ENCODE peak calls at places on chromosomes 13 and 19, in seven cellular contexts. One of them, this sample, is unnamed.

GRCh38 chr19:39842693-39843435 is 3.3 kb downstream of the FBL start:
- DNase-seq in transverse colon: no peak
- DNase-seq in lower leg skin: no peak
- DNase-seq in psoas muscle: no peak
- DNase-seq in heart left ventricle: no peak
- DNase-seq in cardiac muscle cell: no peak
- DNase-seq in cardiac fibroblast: no peak
- DNase-seq in this sample: no peak

GRCh38 chr13:33480561-33480960 is 195.0 kb upstream of the STARD13 start:
- DNase-seq in cardiac fibroblast: peak
- DNase-seq in heart left ventricle: no peak
- DNase-seq in transverse colon: no peak
- DNase-seq in lower leg skin: no peak
- DNase-seq in psoas muscle: no peak
- DNase-seq in cardiac muscle cell: peak
- DNase-seq in this sample: no peak

GRCh38 chr13:57630661-57631606 is 610 bp upstream of the PCDH17 start:
- DNase-seq in cardiac fibroblast: peak
- DNase-seq in psoas muscle: no peak
- DNase-seq in transverse colon: no peak
- DNase-seq in cardiac muscle cell: peak
- DNase-seq in heart left ventricle: peak
- DNase-seq in lower leg skin: no peak
- DNase-seq in this sample: peak

GRCh38 chr13:98978280-98978679 is 416 bp upstream of the DOCK9 start:
- DNase-seq in psoas muscle: no peak
- DNase-seq in heart left ventricle: no peak
- DNase-seq in transverse colon: no peak
- DNase-seq in cardiac fibroblast: peak
- DNase-seq in lower leg skin: no peak
- DNase-seq in cardiac muscle cell: peak
- DNase-seq in this sample: no peak

GRCh38 chr19:42277821-42278809 is 9.1 kb downstream of the CIC start:
- DNase-seq in lower leg skin: no peak
- DNase-seq in cardiac fibroblast: no peak
- DNase-seq in heart left ventricle: no peak
- DNase-seq in cardiac muscle cell: peak
- DNase-seq in transverse colon: no peak
- DNase-seq in psoas muscle: no peak
- DNase-seq in this sample: no peak

GRCh38 chr19:55670280-55671053 is 4.6 kb upstream of the EPN1 start:
- DNase-seq in psoas muscle: no peak
- DNase-seq in heart left ventricle: no peak
- DNase-seq in transverse colon: no peak
- DNase-seq in cardiac fibroblast: no peak
- DNase-seq in lower leg skin: no peak
- DNase-seq in cardiac muscle cell: peak
- DNase-seq in this sample: no peak

GRCh38 chr13:95133498-95133897 is 167.8 kb downstream of the ABCC4 start:
- DNase-seq in cardiac fibroblast: no peak
- DNase-seq in lower leg skin: no peak
- DNase-seq in cardiac muscle cell: no peak
- DNase-seq in heart left ventricle: no peak
- DNase-seq in transverse colon: no peak
- DNase-seq in psoas muscle: no peak
- DNase-seq in this sample: no peak

GRCh38 chr13:93260591-93260990 is 34.0 kb downstream of the GPC6 start:
- DNase-seq in cardiac fibroblast: peak
- DNase-seq in lower leg skin: no peak
- DNase-seq in cardiac muscle cell: peak
- DNase-seq in transverse colon: no peak
- DNase-seq in heart left ventricle: no peak
- DNase-seq in psoas muscle: no peak
- DNase-seq in this sample: no peak

GRCh38 chr19:46898731-46899130 is 37.9 kb downstream of the ARHGAP35 start:
- DNase-seq in heart left ventricle: peak
- DNase-seq in lower leg skin: no peak
- DNase-seq in psoas muscle: no peak
- DNase-seq in cardiac muscle cell: peak
- DNase-seq in transverse colon: no peak
- DNase-seq in cardiac fibroblast: peak
- DNase-seq in this sample: no peak

GRCh38 chr19:5395996-5396939 is 55.7 kb upstream of the PTPRS start:
- DNase-seq in cardiac fibroblast: no peak
- DNase-seq in lower leg skin: no peak
- DNase-seq in transverse colon: no peak
- DNase-seq in heart left ventricle: no peak
- DNase-seq in psoas muscle: no peak
- DNase-seq in cardiac muscle cell: no peak
- DNase-seq in this sample: peak

GRCh38 chr13:106533940-106534843 is 1.3 kb downstream of the EFNB2 start:
- DNase-seq in cardiac fibroblast: peak
- DNase-seq in heart left ventricle: peak
- DNase-seq in psoas muscle: peak
- DNase-seq in lower leg skin: no peak
- DNase-seq in transverse colon: peak
- DNase-seq in cardiac muscle cell: peak
- DNase-seq in this sample: peak

GRCh38 chr19:31553112-31553843 is 204.0 kb upstream of the TSHZ3 start:
- DNase-seq in transverse colon: no peak
- DNase-seq in cardiac fibroblast: peak
- DNase-seq in psoas muscle: no peak
- DNase-seq in heart left ventricle: no peak
- DNase-seq in cardiac muscle cell: no peak
- DNase-seq in lower leg skin: no peak
- DNase-seq in this sample: no peak

GRCh38 chr19:41821003-41821735 is 23.3 kb downstream of the LYPD4 start:
- DNase-seq in transverse colon: peak
- DNase-seq in cardiac fibroblast: peak
- DNase-seq in heart left ventricle: no peak
- DNase-seq in cardiac muscle cell: peak
- DNase-seq in lower leg skin: no peak
- DNase-seq in psoas muscle: no peak
- DNase-seq in this sample: peak

GRCh38 chr13:49307365-49307764 is 59.6 kb downstream of the CDADC1 start:
- DNase-seq in psoas muscle: peak
- DNase-seq in cardiac fibroblast: peak
- DNase-seq in lower leg skin: no peak
- DNase-seq in cardiac muscle cell: no peak
- DNase-seq in heart left ventricle: no peak
- DNase-seq in transverse colon: no peak
- DNase-seq in this sample: no peak

GRCh38 chr13:112569771-112570288 is 18.1 kb downstream of the TUBGCP3 start:
- DNase-seq in psoas muscle: no peak
- DNase-seq in cardiac fibroblast: no peak
- DNase-seq in lower leg skin: no peak
- DNase-seq in transverse colon: no peak
- DNase-seq in heart left ventricle: no peak
- DNase-seq in cardiac muscle cell: no peak
- DNase-seq in this sample: peak

GRCh38 chr13:95593462-95593861 is 40.9 kb downstream of the CLDN10 start:
- DNase-seq in cardiac muscle cell: no peak
- DNase-seq in lower leg skin: no peak
- DNase-seq in heart left ventricle: no peak
- DNase-seq in transverse colon: no peak
- DNase-seq in psoas muscle: no peak
- DNase-seq in cardiac fibroblast: no peak
- DNase-seq in this sample: no peak

GRCh38 chr13:113935081-113935511 is 38.8 kb downstream of the C13orf46 start:
- DNase-seq in psoas muscle: no peak
- DNase-seq in cardiac fibroblast: no peak
- DNase-seq in lower leg skin: no peak
- DNase-seq in transverse colon: no peak
- DNase-seq in cardiac muscle cell: peak
- DNase-seq in heart left ventricle: no peak
- DNase-seq in this sample: peak

GRCh38 chr13:78437781-78438180 is 165.6 kb downstream of the POU4F1 start:
- DNase-seq in heart left ventricle: no peak
- DNase-seq in transverse colon: no peak
- DNase-seq in cardiac fibroblast: no peak
- DNase-seq in lower leg skin: no peak
- DNase-seq in psoas muscle: no peak
- DNase-seq in cardiac muscle cell: no peak
- DNase-seq in this sample: no peak

GRCh38 chr13:99123101-99124045 is 77.3 kb upstream of the UBAC2 start:
- DNase-seq in lower leg skin: no peak
- DNase-seq in cardiac muscle cell: peak
- DNase-seq in heart left ventricle: no peak
- DNase-seq in transverse colon: no peak
- DNase-seq in psoas muscle: no peak
- DNase-seq in cardiac fibroblast: peak
- DNase-seq in this sample: no peak

GRCh38 chr19:43754562-43755255 is at the start of gene SMG9:
- DNase-seq in cardiac fibroblast: peak
- DNase-seq in transverse colon: peak
- DNase-seq in heart left ventricle: peak
- DNase-seq in cardiac muscle cell: peak
- DNase-seq in psoas muscle: peak
- DNase-seq in lower leg skin: peak
- DNase-seq in this sample: peak
- TF ChIP-seq CTCF in cardiac fibroblast: no peak
- TF ChIP-seq CTCF in transverse colon: no peak
- TF ChIP-seq CTCF in heart left ventricle: no peak
- TF ChIP-seq CTCF in cardiac muscle cell: no peak
- TF ChIP-seq CTCF in psoas muscle: no peak
- TF ChIP-seq CTCF in lower leg skin: peak
- TF ChIP-seq CTCF in this sample: no peak

GRCh38 chr19:44517146-44517545 is 12.3 kb downstream of the CEACAM20 start:
- DNase-seq in cardiac fibroblast: no peak
- DNase-seq in psoas muscle: no peak
- DNase-seq in lower leg skin: no peak
- DNase-seq in heart left ventricle: no peak
- DNase-seq in transverse colon: no peak
- DNase-seq in cardiac muscle cell: no peak
- DNase-seq in this sample: no peak

GRCh38 chr19:44515907-44516306 is 13.6 kb downstream of the CEACAM20 start:
- DNase-seq in transverse colon: no peak
- DNase-seq in cardiac muscle cell: no peak
- DNase-seq in heart left ventricle: no peak
- DNase-seq in cardiac fibroblast: no peak
- DNase-seq in psoas muscle: no peak
- DNase-seq in lower leg skin: no peak
- DNase-seq in this sample: no peak

GRCh38 chr19:44515031-44515430 is 14.4 kb downstream of the CEACAM20 start:
- DNase-seq in psoas muscle: no peak
- DNase-seq in lower leg skin: no peak
- DNase-seq in cardiac fibroblast: no peak
- DNase-seq in cardiac muscle cell: no peak
- DNase-seq in transverse colon: no peak
- DNase-seq in heart left ventricle: no peak
- DNase-seq in this sample: no peak

GRCh38 chr19:44509478-44509877 is 9.2 kb upstream of the ZNF180 start:
- DNase-seq in psoas muscle: no peak
- DNase-seq in lower leg skin: no peak
- DNase-seq in heart left ventricle: no peak
- DNase-seq in transverse colon: no peak
- DNase-seq in cardiac muscle cell: no peak
- DNase-seq in cardiac fibroblast: no peak
- DNase-seq in this sample: no peak

DNA sequence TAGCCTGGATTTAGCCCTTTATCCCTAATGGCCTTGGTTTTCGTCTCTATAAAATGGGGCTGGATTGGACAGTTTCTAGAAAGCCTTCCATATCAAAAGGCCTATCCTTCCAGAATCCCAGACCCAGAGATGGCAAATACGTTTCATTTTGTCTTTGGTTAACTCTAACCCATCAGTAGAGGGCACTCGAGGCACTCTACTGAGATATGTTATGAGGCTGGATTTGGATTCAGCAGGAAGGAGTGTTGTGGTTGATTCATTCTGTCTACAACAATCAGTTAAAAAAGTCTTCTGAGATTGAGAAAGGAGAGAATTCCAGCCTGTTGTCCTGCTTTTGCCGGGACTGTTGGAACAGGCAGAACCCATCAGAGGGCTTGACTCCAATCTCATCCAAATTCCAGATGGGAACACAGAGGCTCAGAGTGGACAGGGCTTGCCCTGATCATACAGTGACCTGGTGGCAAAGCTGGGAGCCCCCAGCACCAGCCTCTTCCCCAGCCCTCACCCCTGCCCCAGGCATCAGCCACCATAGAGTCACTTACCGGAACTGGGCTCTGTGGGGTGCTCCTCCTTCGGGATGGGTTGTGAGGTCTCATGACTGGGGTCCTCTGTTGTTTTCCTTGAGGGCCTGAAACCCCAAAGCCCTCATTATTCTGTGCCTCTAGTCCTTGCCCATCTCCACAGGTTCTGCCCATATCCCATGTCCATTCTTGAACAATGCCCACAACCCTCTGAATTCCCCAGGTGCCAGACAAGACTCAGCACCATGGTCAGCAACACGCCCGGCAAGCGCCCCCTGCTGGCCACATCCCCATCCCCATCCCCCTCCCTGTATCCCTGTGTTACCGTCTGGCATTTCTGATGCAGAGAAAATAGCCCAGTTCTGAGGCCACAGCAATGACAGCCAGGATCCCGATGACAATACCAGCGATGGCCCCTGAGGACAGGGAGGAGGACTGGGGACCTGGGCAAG is 12.3 kb upstream of the ZNF180 start:
- DNase-seq in cardiac fibroblast: peak
- DNase-seq in psoas muscle: no peak
- DNase-seq in cardiac muscle cell: peak
- DNase-seq in lower leg skin: no peak
- DNase-seq in transverse colon: peak
- DNase-seq in heart left ventricle: no peak
- DNase-seq in this sample: peak
- TF ChIP-seq CTCF in cardiac fibroblast: peak
- TF ChIP-seq CTCF in psoas muscle: no peak
- TF ChIP-seq CTCF in cardiac muscle cell: peak
- TF ChIP-seq CTCF in lower leg skin: no peak
- TF ChIP-seq CTCF in transverse colon: no peak
- TF ChIP-seq CTCF in heart left ventricle: no peak
- TF ChIP-seq CTCF in this sample: peak

DNA sequence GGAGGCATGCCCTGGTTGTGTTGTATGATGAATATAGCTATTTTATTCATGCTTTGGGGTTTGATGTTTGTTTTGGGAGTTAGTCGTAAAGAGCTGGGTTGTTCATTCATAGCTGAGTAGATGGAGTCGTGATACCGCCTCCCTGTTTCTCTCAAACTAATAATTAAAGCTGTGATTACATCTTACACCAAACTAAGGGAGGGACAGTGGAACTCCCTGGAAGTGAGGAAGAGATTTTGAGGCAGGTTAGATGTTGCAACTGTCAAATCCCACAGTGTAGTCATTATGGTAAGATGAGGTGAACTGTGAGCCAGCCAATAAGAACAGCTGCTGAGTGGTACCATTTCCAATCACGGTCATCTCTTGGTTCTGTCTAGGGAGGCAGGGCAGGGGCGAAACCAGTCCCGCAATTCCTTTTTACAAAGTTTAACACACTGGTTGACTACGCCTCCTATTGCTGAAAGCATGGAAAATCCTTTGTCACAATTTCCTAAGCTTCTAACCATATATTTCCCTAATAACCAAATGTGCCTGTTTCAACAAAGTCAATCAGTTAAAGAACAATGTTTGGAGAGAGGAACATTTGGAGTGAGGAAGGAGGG is 207.6 kb upstream of the SERP2 start:
- DNase-seq in psoas muscle: no peak
- DNase-seq in heart left ventricle: no peak
- DNase-seq in cardiac fibroblast: no peak
- DNase-seq in cardiac muscle cell: no peak
- DNase-seq in lower leg skin: no peak
- DNase-seq in transverse colon: no peak
- DNase-seq in this sample: no peak
- TF ChIP-seq CTCF in psoas muscle: no peak
- TF ChIP-seq CTCF in heart left ventricle: no peak
- TF ChIP-seq CTCF in cardiac fibroblast: no peak
- TF ChIP-seq CTCF in cardiac muscle cell: no peak
- TF ChIP-seq CTCF in lower leg skin: no peak
- TF ChIP-seq CTCF in transverse colon: no peak
- TF ChIP-seq CTCF in this sample: no peak

GRCh38 chr19:50465986-50466771 is 10.1 kb upstream of the EMC10 start:
- DNase-seq in transverse colon: peak
- DNase-seq in heart left ventricle: no peak
- DNase-seq in psoas muscle: peak
- DNase-seq in lower leg skin: no peak
- DNase-seq in cardiac fibroblast: no peak
- DNase-seq in cardiac muscle cell: no peak
- DNase-seq in this sample: peak
- TF ChIP-seq CTCF in transverse colon: no peak
- TF ChIP-seq CTCF in heart left ventricle: no peak
- TF ChIP-seq CTCF in psoas muscle: peak
- TF ChIP-seq CTCF in lower leg skin: no peak
- TF ChIP-seq CTCF in cardiac fibroblast: peak
- TF ChIP-seq CTCF in cardiac muscle cell: no peak
- TF ChIP-seq CTCF in this sample: peak

This sample was measured in nephron progenitor cell.